ENCODE peak calls at places on chromosomes 12 and 14, in nine cellular contexts. F is activated naive CD4-positive, alpha-beta T cell; Q is uterus; S is endothelial cell; Z is NCI-H1417; L is posterior cingulate gyrus; K is stimulated activated CD4-positive, alpha-beta T cell treated with anti-CD3 and anti-CD28 coated beads, Interleukin-4, amount 100 ng/mL, for 48 hours; B is activated CD8-positive, alpha-beta memory T cell treated with anti-CD3 and anti-CD28 coated beads, Interleukin-2, amount 50 U/mL, for 4 hours; O is brain microvascular endothelial cell. V is an unnamed sample.
A peak's percentile ranks its signal among the peaks of the same experiment; 100 is the strongest.

GRCh38 chr12:129563266-129563665 is 340.6 kb downstream of the TMEM132D start:
- DNase-seq in F (no peak), Q (no peak), S (no peak), Z (no peak), L (no peak), K (no peak), B (no peak), O (no peak), V (no peak)

GRCh38 chr12:63822352-63822751 is 22.1 kb upstream of the SRGAP1 start:
- DNase-seq in F (no peak), Q (no peak), S (no peak), Z (no peak), L (no peak), K (no peak), B (no peak), O (no peak), V (no peak)

GRCh38 chr12:115737895-115738294 is 539.6 kb downstream of the MED13L start:
- DNase-seq in F (no peak), Q (no peak), S (no peak), Z (no peak), L (no peak), K (no peak), B (no peak), O (no peak), V (no peak)

GRCh38 chr14:21539154-21539940 is 13.2 kb upstream of the SALL2 start:
- DNase-seq in F (no peak), Q (no peak), S (no peak), Z (no peak), L (no peak), K (no peak), B (no peak), O (no peak), V (no peak)

GRCh38 chr14:73049428-73049827 is 8.9 kb upstream of the RBM25 start:
- DNase-seq in F (no peak), Q (no peak), S (no peak), Z (no peak), L (no peak), K (no peak), B (no peak), O (no peak), V (no peak)

GRCh38 chr12:12719496-12719895 is 2.3 kb downstream of the CDKN1B start:
- DNase-seq in F (no peak), Q (no peak), S (no peak), Z (no peak), L (no peak), K (no peak), B (no peak), O (no peak), V (no peak)

GRCh38 chr14:93274055-93274806 is 58.6 kb downstream of the BTBD7 start:
- DNase-seq in F (no peak), Q (no peak), S (no peak), Z (no peak), L (no peak), K (no peak), B (no peak), O (no peak), V (no peak)

GRCh38 chr12:57888407-57889157 is 42.1 kb upstream of the CTDSP2 start:
- DNase-seq in F (no peak), Q (no peak), S (no peak), Z (peak; percentile 95), L (no peak), K (no peak), B (no peak), O (peak; percentile 30), V (peak; percentile 12)

GRCh38 chr12:19130224-19131019 is 889 bp downstream of the PLEKHA5 start:
- DNase-seq in F (no peak), Q (peak; percentile 34), S (peak; percentile 39), Z (peak; percentile 76), L (peak; percentile 43), K (no peak), B (peak; percentile 20), O (no peak), V (peak; percentile 39)

GRCh38 chr12:121930862-121931261 is 12.5 kb downstream of the CFAP251 start:
- DNase-seq in F (no peak), Q (no peak), S (no peak), Z (no peak), L (no peak), K (no peak), B (no peak), O (no peak), V (no peak)

GRCh38 chr12:124847113-124847512 is 16.6 kb downstream of the SCARB1 start:
- DNase-seq in F (no peak), Q (no peak), S (no peak), Z (no peak), L (no peak), K (no peak), B (no peak), O (no peak), V (no peak)

GRCh38 chr12:29389295-29389919 is 8.4 kb upstream of the ERGIC2 start:
- DNase-seq in F (no peak), Q (no peak), S (no peak), Z (no peak), L (no peak), K (no peak), B (no peak), O (no peak), V (no peak)

GRCh38 chr12:112140728-112141127 is 15.4 kb downstream of the TRAFD1 start:
- DNase-seq in F (no peak), Q (no peak), S (no peak), Z (no peak), L (no peak), K (no peak), B (no peak), O (no peak), V (no peak)

GRCh38 chr14:105102893-105103292 is 37.7 kb upstream of the GPR132 start:
- DNase-seq in F (no peak), Q (no peak), S (no peak), Z (no peak), L (no peak), K (no peak), B (no peak), O (no peak), V (no peak)

GRCh38 chr14:77436042-77436441 is 12.7 kb upstream of the NOXRED1 start:
- DNase-seq in F (no peak), Q (no peak), S (no peak), Z (no peak), L (no peak), K (no peak), B (no peak), O (no peak), V (no peak)

GRCh38 chr12:79424109-79424721 is 266.5 kb downstream of the PAWR start:
- DNase-seq in F (no peak), Q (no peak), S (no peak), Z (no peak), L (no peak), K (no peak), B (no peak), O (peak; percentile 89), V (peak; percentile 93)

GRCh38 chr14:55807059-55807499 is 227.1 kb downstream of the KTN1 start:
- DNase-seq in F (peak; percentile 10), Q (peak; percentile 55), S (no peak), Z (peak; percentile 57), L (no peak), K (peak; percentile 49), B (peak; percentile 54), O (peak; percentile 94), V (peak; percentile 4)

GRCh38 chr14:57657487-57657886 is 163.8 kb upstream of the CCDC198 start:
- DNase-seq in F (no peak), Q (no peak), S (no peak), Z (no peak), L (no peak), K (no peak), B (no peak), O (no peak), V (no peak)